ENCODE peak calls at places on chromosomes 6 and 20, in four cellular contexts. B is PC-9; P is hepatocyte; K is CD4-positive, CD25-positive, alpha-beta regulatory T cell. C is an unnamed sample.

GRCh38 chr6:136696238-136696637 is 96.0 kb downstream of the MAP3K5 start:
- DNase-seq in B (no peak), P (peak; percentile 9), K (no peak), C (no peak)

GRCh38 chr6:53023323-53023722 is 28.2 kb upstream of the GSTA4 start:
- DNase-seq in B (no peak), P (no peak), K (no peak), C (no peak)

GRCh38 chr20:62367483-62368302 is 581 bp upstream of the LAMA5 start:
- DNase-seq in B (peak; percentile 69), P (peak; percentile 72), K (no peak), C (peak; percentile 79)

GRCh38 chr6:2147737-2148448 is 97.5 kb downstream of the GMDS start:
- DNase-seq in B (no peak), P (no peak), K (no peak), C (no peak)

GRCh38 chr6:168417158-168417557 is 23.8 kb upstream of the SMOC2 start:
- DNase-seq in B (no peak), P (no peak), K (no peak), C (peak; percentile 66)

GRCh38 chr6:134512946-134513345 is 195.0 kb upstream of the SGK1 start:
- DNase-seq in B (no peak), P (no peak), K (no peak), C (peak; percentile 27)

GRCh38 chr6:125953502-125953875 is 3.1 kb upstream of the HINT3 start:
- DNase-seq in B (no peak), P (peak; percentile 83), K (no peak), C (no peak)

GRCh38 chr20:17651761-17652388 is 30.2 kb downstream of the RRBP1 start:
- DNase-seq in B (peak; percentile 30), P (peak; percentile 42), K (no peak), C (no peak)

GRCh38 chr6:133553652-133554051 is 312.5 kb downstream of the EYA4 start:
- DNase-seq in B (peak; percentile 38), P (peak; percentile 74), K (no peak), C (no peak)

GRCh38 chr20:37379967-37380828 is 34.3 kb downstream of the SRC start:
- DNase-seq in B (no peak), P (peak; percentile 68), K (no peak), C (no peak)

GRCh38 chr6:63441266-63441956 is 121.6 kb upstream of the LGSN start:
- DNase-seq in B (no peak), P (no peak), K (no peak), C (no peak)

GRCh38 chr20:22374678-22375590 is 209.4 kb downstream of the FOXA2 start:
- DNase-seq in B (no peak), P (no peak), K (no peak), C (no peak)

GRCh38 chr6:3608159-3608558 is 143.4 kb downstream of the PXDC1 start:
- DNase-seq in B (no peak), P (no peak), K (no peak), C (no peak)

GRCh38 chr6:3610896-3611295 is 140.6 kb downstream of the PXDC1 start:
- DNase-seq in B (no peak), P (no peak), K (no peak), C (no peak)

GRCh38 chr6:3607599-3607998 is 143.9 kb downstream of the PXDC1 start:
- DNase-seq in B (no peak), P (no peak), K (no peak), C (no peak)

GRCh38 chr6:3610206-3610605 is 141.3 kb downstream of the PXDC1 start:
- DNase-seq in B (peak; percentile 37), P (peak; percentile 67), K (no peak), C (no peak)

GRCh38 chr6:3609388-3609787 is 142.1 kb downstream of the PXDC1 start:
- DNase-seq in B (no peak), P (no peak), K (no peak), C (no peak)
- H3K4me3 ChIP-seq in B (no peak overlapping the region), P (no peak overlapping the region), K (no peak overlapping the region), C (no peak overlapping the region)

DNA sequence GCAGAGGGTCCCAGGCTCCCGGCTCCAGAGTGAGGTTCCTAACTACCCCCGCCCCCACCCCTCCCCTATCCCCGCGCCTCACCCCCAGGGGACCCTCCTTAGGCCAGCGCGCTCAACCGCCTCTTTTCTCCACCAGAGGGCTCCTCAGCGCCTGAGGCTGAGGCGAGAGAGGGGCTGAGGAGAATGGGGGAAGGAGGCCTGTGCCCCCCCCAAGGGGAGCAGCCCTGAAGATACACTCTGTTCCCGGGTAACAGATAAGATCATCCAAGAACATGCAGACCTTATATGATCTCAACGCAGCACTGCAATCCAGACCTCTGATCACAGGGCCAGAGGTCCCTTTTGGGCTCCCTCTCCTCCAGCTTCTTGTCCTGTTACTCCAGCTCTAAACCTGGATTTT is 43.3 kb upstream of the MRPS10 start:
- DNase-seq in B (no peak), P (peak; percentile 71), K (no peak), C (peak; percentile 83)
- H3K27ac ChIP-seq in B (no peak overlapping the region), P (peak overlapping the region; percentile 67), K (no peak overlapping the region), C (no peak overlapping the region)

GRCh38 chr6:44311767-44312166 is 1.4 kb downstream of the AARS2 start:
- DNase-seq in B (no peak), P (no peak), K (no peak), C (no peak)
- H3K4me3 ChIP-seq in B (peak overlapping the region; percentile 99), P (no peak overlapping the region), K (no peak overlapping the region), C (no peak overlapping the region)

DNA sequence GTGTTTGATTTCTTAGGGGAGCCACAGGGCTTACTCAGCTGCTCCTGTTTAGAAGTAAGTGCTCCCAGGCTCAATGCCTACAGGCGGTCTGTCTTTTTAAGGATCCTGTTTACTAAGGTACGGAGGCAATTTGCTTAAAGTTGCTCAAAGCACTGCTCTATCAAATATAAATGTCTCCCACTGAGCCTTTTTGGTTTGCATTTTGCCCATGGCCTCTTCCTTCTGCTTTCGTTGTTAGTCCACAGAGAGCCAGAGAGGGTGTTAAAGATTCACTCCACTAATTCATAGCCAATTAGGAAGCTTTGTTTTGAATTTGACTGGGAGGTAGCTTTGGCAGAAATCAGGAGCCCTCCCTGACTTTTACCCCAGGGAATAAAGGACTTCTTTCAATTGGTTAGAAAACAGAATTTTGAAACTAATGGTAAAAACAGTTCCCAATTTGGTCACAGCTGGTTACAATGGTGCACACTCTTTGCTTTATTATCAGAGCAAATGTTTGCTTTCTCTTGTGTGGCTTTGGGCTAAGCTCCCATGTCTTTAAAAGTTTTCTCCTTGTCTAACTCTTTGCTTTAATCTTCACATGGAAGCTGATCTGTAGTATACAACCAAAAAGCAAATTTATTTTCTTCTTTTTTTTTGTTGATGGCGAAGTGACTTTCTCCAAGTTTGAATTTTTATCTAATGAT is 126.2 kb downstream of the IMPG1 start:
- DNase-seq in B (no peak), P (no peak), K (no peak), C (no peak)
- H3K27ac ChIP-seq in B (no peak overlapping the region), P (no peak overlapping the region), K (no peak overlapping the region), C (no peak overlapping the region)

GRCh38 chr20:20003088-20003954 is 13.8 kb upstream of the NAA20 start:
- DNase-seq in B (no peak), P (no peak), K (no peak), C (peak; percentile 38)
- H3K4me3 ChIP-seq in B (no peak overlapping the region), P (no peak overlapping the region), K (no peak overlapping the region), C (peak overlapping the region; percentile 48)

DNA sequence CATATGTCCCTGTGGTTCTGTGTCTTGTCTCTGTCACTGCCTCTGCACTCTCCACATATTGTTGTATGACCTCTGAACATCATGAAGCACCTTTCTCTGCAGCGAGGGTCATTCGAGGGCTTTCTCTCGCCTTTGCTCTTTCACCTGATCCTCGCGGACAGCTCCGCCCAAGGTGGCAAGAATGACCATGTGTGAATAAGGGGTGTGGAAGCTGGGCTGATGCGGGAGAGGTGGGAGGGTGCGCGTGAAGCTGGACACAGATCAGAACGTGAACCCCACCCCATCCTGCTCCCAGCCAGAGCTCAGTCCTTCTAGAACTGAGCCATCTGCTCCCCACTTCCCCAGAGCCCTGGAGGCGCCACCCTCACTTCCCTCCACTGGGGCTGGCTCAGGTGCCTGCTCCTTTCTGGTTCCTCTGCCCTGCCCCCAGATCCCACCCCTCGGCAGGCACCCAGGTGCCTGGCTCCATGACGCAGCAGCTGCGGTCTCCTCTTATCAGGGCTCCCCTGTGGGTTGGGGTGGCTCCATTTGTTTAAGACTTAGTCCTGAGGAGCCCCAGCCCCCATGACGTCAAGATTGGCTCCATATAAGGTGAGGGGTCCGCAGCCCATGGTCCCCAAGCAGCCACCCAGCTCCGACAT is at the start of gene MUCL3:
- DNase-seq in B (no peak), P (no peak), K (no peak), C (no peak)
- H3K27ac ChIP-seq in B (no peak within 1 kb of the TSS), P (no peak within 1 kb of the TSS), K (no peak within 1 kb of the TSS), C (no peak within 1 kb of the TSS)

GRCh38 chr20:38812915-38813573 is 7.5 kb downstream of the PPP1R16B start:
- DNase-seq in B (no peak), P (no peak), K (no peak), C (no peak)
- H3K4me3 ChIP-seq in B (no peak overlapping the region), P (no peak overlapping the region), K (no peak overlapping the region), C (no peak overlapping the region)

DNA sequence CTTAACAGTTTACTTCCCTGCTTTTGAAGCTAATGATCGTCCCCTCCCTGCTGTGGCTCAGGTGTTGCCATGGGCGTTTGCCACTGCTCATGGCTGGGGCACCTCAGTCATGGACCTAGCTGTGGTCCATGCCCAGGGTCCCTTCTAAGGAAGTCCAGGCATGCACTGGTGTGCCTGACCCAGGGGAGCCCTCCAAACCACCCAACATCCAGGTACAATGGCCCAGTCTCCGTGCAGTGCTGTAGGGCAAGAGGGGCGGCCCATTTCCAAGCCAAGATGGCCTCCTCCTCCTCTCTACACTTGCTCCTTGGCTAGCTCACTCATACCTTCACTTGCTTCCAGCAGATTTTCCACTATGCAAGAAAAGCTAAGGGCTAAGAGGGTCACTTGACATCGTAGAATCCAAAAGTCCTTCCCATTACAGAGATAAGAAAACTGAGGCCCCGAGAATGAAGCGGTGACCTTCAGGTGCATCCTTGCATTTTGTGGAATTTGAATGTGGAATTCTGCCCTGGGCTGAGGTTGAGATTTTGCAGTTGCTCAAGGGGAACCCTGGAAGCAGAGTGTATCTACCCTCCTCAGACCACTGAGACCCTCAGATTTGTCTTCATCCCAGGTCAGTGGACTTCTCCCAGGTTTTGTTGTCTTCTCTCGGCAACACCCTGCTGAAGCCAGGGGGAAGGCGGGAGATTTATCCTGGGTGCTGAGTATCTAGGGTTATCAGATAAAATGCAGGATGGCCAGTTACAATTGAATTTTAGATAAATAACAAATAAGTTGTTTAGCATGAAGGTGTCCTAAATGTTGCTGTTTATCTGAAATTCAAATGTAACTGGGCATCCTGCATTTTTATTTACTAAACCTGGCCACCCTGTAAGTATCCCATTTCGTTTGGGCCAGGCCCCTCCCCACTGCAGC is 42.7 kb downstream of the FGD2 start:
- DNase-seq in B (no peak), P (no peak), K (no peak), C (no peak)
- H3K27ac ChIP-seq in B (no peak overlapping the region), P (no peak overlapping the region), K (peak overlapping the region; percentile 85), C (no peak overlapping the region)

C was measured in psoas muscle.